ENCODE peak calls at places on chromosomes 7 and 10, in seven cellular contexts. F, M, R, G, V, H and D are unnamed samples.

GRCh38 chr7:102120666-102121065 is 166.0 kb upstream of the SH2B2 start:
- DNase-seq in F (no peak), M (no peak), R (no peak), G (no peak), V (no peak), H (no peak), D (no peak)

GRCh38 chr10:97553575-97554100 is 18.9 kb upstream of the ANKRD2 start:
- DNase-seq in F (peak), M (peak), R (no peak), G (peak), V (peak), H (peak), D (peak)

GRCh38 chr7:24801910-24802699 is 44.8 kb upstream of the GSDME start:
- DNase-seq in F (no peak), M (no peak), R (no peak), G (no peak), V (no peak), H (no peak), D (no peak)

GRCh38 chr10:31602541-31603244 is 283.7 kb downstream of the ZEB1 start:
- DNase-seq in F (no peak), M (peak), R (no peak), G (peak), V (peak), H (peak), D (no peak)

GRCh38 chr7:138964838-138965436 is 16.3 kb downstream of the KIAA1549 start:
- DNase-seq in F (no peak), M (no peak), R (no peak), G (no peak), V (no peak), H (no peak), D (no peak)

GRCh38 chr7:93442478-93443224 is 131.9 kb downstream of the CALCR start:
- DNase-seq in F (no peak), M (peak), R (no peak), G (peak), V (no peak), H (no peak), D (no peak)

GRCh38 chr10:17238445-17239275 is 10.6 kb downstream of the VIM start:
- DNase-seq in F (no peak), M (peak), R (no peak), G (no peak), V (peak), H (no peak), D (no peak)

GRCh38 chr7:101598422-101598957 is 30.6 kb downstream of the MYL10 start:
- DNase-seq in F (no peak), M (no peak), R (no peak), G (peak), V (no peak), H (no peak), D (no peak)

GRCh38 chr10:47166405-47166777 is 133.6 kb upstream of the GDF10 start:
- DNase-seq in F (no peak), M (peak), R (no peak), G (no peak), V (no peak), H (no peak), D (no peak)

GRCh38 chr10:47164126-47164799 is 135.7 kb upstream of the GDF10 start:
- DNase-seq in F (no peak), M (peak), R (peak), G (no peak), V (peak), H (no peak), D (no peak)

GRCh38 chr10:47165168-47165710 is 134.8 kb upstream of the GDF10 start:
- DNase-seq in F (no peak), M (no peak), R (no peak), G (no peak), V (no peak), H (no peak), D (no peak)

GRCh38 chr10:47164800-47165128 is 135.2 kb upstream of the GDF10 start:
- DNase-seq in F (no peak), M (no peak), R (no peak), G (no peak), V (no peak), H (no peak), D (no peak)

GRCh38 chr10:47165711-47166404 is 134.1 kb upstream of the GDF10 start:
- DNase-seq in F (peak), M (peak), R (no peak), G (no peak), V (peak), H (peak), D (no peak)
- H3K4me3 ChIP-seq in F (peak), M (peak), R (peak), G (no peak), V (no peak), H (peak), D (peak)

GRCh38 chr7:37796134-37796775 is 52.1 kb upstream of the NME8 start:
- DNase-seq in F (no peak), M (no peak), R (no peak), G (no peak), V (no peak), H (no peak), D (no peak)
- H3K4me3 ChIP-seq in F (no peak), M (no peak), R (no peak), G (no peak), V (no peak), H (no peak), D (no peak)

GRCh38 chr10:80537705-80538480 is at the start of gene SH2D4B:
- DNase-seq in F (no peak), M (no peak), R (no peak), G (no peak), V (peak), H (no peak), D (no peak)
- H3K4me3 ChIP-seq in F (no peak), M (no peak), R (no peak), G (no peak), V (no peak), H (no peak), D (no peak)

GRCh38 chr7:65749518-65749917 is 123.4 kb upstream of the VKORC1L1 start:
- DNase-seq in F (no peak), M (no peak), R (no peak), G (no peak), V (no peak), H (no peak), D (no peak)
- H3K4me3 ChIP-seq in F (no peak), M (no peak), R (no peak), G (no peak), V (no peak), H (no peak), D (no peak)

GRCh38 chr10:10798543-10799192 is 219.0 kb upstream of the CELF2 start:
- DNase-seq in F (no peak), M (peak), R (no peak), G (no peak), V (peak), H (no peak), D (no peak)

GRCh38 chr10:10796061-10796773 is 221.5 kb upstream of the CELF2 start:
- DNase-seq in F (no peak), M (peak), R (no peak), G (no peak), V (no peak), H (no peak), D (no peak)

GRCh38 chr10:10796774-10797415 is 220.8 kb upstream of the CELF2 start:
- DNase-seq in F (no peak), M (peak), R (no peak), G (no peak), V (no peak), H (no peak), D (no peak)

GRCh38 chr10:10797467-10797866 is 220.2 kb upstream of the CELF2 start:
- DNase-seq in F (no peak), M (peak), R (no peak), G (no peak), V (peak), H (no peak), D (no peak)

GRCh38 chr10:10798021-10798420 is 219.7 kb upstream of the CELF2 start:
- DNase-seq in F (no peak), M (peak), R (no peak), G (no peak), V (no peak), H (no peak), D (no peak)
- H3K4me3 ChIP-seq in F (no peak), M (no peak), R (no peak), G (no peak), V (peak), H (peak), D (no peak)